ENCODE peak calls at places on chromosome 7, in nine cellular contexts. N, W, X, J, V, Z, K, C and A are unnamed samples.

GRCh38 chr7:144401490-144401889 is 2.0 kb downstream of the NOBOX start:
- DNase-seq in N (no peak), W (no peak), X (no peak), J (peak; percentile 11), V (no peak), Z (no peak), K (no peak), C (no peak), A (no peak)

GRCh38 chr7:128792471-128793183 is 859 bp downstream of the CCDC136 start:
- DNase-seq in N (no peak), W (no peak), X (peak; percentile 49), J (peak; percentile 54), V (no peak), Z (no peak), K (no peak), C (peak; percentile 15), A (no peak)

GRCh38 chr7:127413326-127413725 is 20.8 kb upstream of the ZNF800 start:
- DNase-seq in N (no peak), W (no peak), X (no peak), J (no peak), V (no peak), Z (no peak), K (no peak), C (no peak), A (no peak)

GRCh38 chr7:158391541-158391940 is 196.1 kb downstream of the PTPRN2 start:
- DNase-seq in N (no peak), W (no peak), X (no peak), J (no peak), V (no peak), Z (no peak), K (no peak), C (no peak), A (no peak)

GRCh38 chr7:79361214-79361613 is 92.3 kb downstream of the MAGI2 start:
- DNase-seq in N (no peak), W (no peak), X (no peak), J (no peak), V (no peak), Z (no peak), K (no peak), C (no peak), A (no peak)

GRCh38 chr7:129615018-129615417 is 3.5 kb downstream of the NRF1 start:
- DNase-seq in N (peak; percentile 8), W (peak; percentile 68), X (no peak), J (no peak), V (peak; percentile 4), Z (no peak), K (no peak), C (no peak), A (no peak)

GRCh38 chr7:41698114-41698513 is 4.8 kb downstream of the INHBA start:
- DNase-seq in N (no peak), W (no peak), X (no peak), J (no peak), V (no peak), Z (no peak), K (no peak), C (no peak), A (no peak)

GRCh38 chr7:109377076-109377884 is 807.6 kb downstream of the DNAJB9 start:
- DNase-seq in N (no peak), W (no peak), X (no peak), J (no peak), V (no peak), Z (no peak), K (no peak), C (no peak), A (no peak)

GRCh38 chr7:113267271-113267670 is 148.9 kb upstream of the SMIM30 start:
- DNase-seq in N (no peak), W (no peak), X (no peak), J (no peak), V (no peak), Z (no peak), K (no peak), C (no peak), A (no peak)

GRCh38 chr7:90596745-90597526 is 815 bp downstream of the CDK14 start:
- DNase-seq in N (no peak), W (no peak), X (peak; percentile 49), J (no peak), V (no peak), Z (no peak), K (no peak), C (peak; percentile 63), A (no peak)

GRCh38 chr7:157053118-157053517 is 42.7 kb upstream of the MNX1 start:
- DNase-seq in N (no peak), W (no peak), X (no peak), J (no peak), V (no peak), Z (no peak), K (no peak), C (no peak), A (no peak)

GRCh38 chr7:8481752-8482446 is 48.5 kb downstream of the NXPH1 start:
- DNase-seq in N (no peak), W (no peak), X (no peak), J (no peak), V (no peak), Z (no peak), K (no peak), C (no peak), A (no peak)

GRCh38 chr7:28136420-28136819 is 44.2 kb downstream of the JAZF1 start:
- DNase-seq in N (no peak), W (no peak), X (no peak), J (no peak), V (no peak), Z (no peak), K (no peak), C (no peak), A (no peak)

GRCh38 chr7:132423594-132424200 is 152.6 kb downstream of the PLXNA4 start:
- DNase-seq in N (no peak), W (no peak), X (no peak), J (no peak), V (no peak), Z (no peak), K (no peak), C (no peak), A (peak; percentile 70)

GRCh38 chr7:157168571-157168970 is 29.8 kb downstream of the UBE3C start:
- DNase-seq in N (no peak), W (no peak), X (no peak), J (no peak), V (no peak), Z (no peak), K (no peak), C (no peak), A (no peak)

GRCh38 chr7:128122577-128123290 is 91.5 kb upstream of the LRRC4 start:
- DNase-seq in N (no peak), W (no peak), X (no peak), J (no peak), V (no peak), Z (no peak), K (no peak), C (no peak), A (no peak)

GRCh38 chr7:98628916-98629525 is 11.9 kb downstream of the NPTX2 start:
- DNase-seq in N (no peak), W (no peak), X (no peak), J (no peak), V (no peak), Z (no peak), K (no peak), C (no peak), A (no peak)

GRCh38 chr7:44221231-44221791 is 20.5 kb downstream of the YKT6 start:
- DNase-seq in N (no peak), W (no peak), X (no peak), J (no peak), V (no peak), Z (no peak), K (peak; percentile 29), C (no peak), A (no peak)